ENCODE peak calls at places on chromosomes 7 and 10, in four cellular contexts. I is AG08396, A is cardiac fibroblast, M is left colon. J is an unnamed sample.

GRCh38 chr10:123942114-123942513 is 50.5 kb upstream of the CPXM2 start:
- DNase-seq in A (no peak), I (no peak), M (no peak), J (no peak)

GRCh38 chr7:129210256-129210988 is 14.4 kb upstream of the AHCYL2 start:
- DNase-seq in I (peak; percentile 89), M (peak; percentile 87), A (peak; percentile 71), J (no peak)

GRCh38 chr7:25495342-25495855 is 267.1 kb upstream of the NPVF start:
- DNase-seq in I (no peak), A (no peak), M (no peak), J (no peak)

GRCh38 chr10:12177642-12178041 is 18.0 kb downstream of the NUDT5 start:
- DNase-seq in A (no peak), I (no peak), M (no peak), J (no peak)

GRCh38 chr10:95290801-95291633 is at the start of gene PDLIM1:
- DNase-seq in M (peak; percentile 89), I (peak; percentile 95), A (peak; percentile 74), J (no peak)

GRCh38 chr10:13767721-13768178 is 181.0 kb downstream of the PRPF18 start:
- DNase-seq in I (no peak), M (peak; percentile 23), A (no peak), J (no peak)

GRCh38 chr7:74405191-74405898 is 48.4 kb upstream of the GTF2IRD1 start:
- DNase-seq in I (no peak), A (no peak), M (no peak), J (no peak)

GRCh38 chr7:85806321-85806720 is 619.5 kb upstream of the SEMA3D start:
- DNase-seq in I (no peak), M (no peak), A (no peak), J (no peak)

GRCh38 chr10:110498982-110499795 is 1.5 kb downstream of the DUSP5 start:
- DNase-seq in A (no peak), M (no peak), I (peak; percentile 32), J (no peak)

GRCh38 chr7:102079140-102080002 is 207.3 kb upstream of the SH2B2 start:
- DNase-seq in A (no peak), I (no peak), M (no peak), J (no peak)

GRCh38 chr7:44093102-44093641 is 10.8 kb upstream of the POLM start:
- DNase-seq in I (no peak), M (no peak), A (no peak), J (no peak)

GRCh38 chr10:52314007-52314821 is at the start of gene DKK1:
- DNase-seq in M (peak; percentile 77), I (peak; percentile 81), A (peak; percentile 85), J (peak; percentile 43)

GRCh38 chr10:17062009-17062408 is 67.6 kb downstream of the CUBN start:
- DNase-seq in A (peak; percentile 67), M (no peak), I (no peak), J (no peak)

GRCh38 chr7:24619978-24620377 is 46.7 kb downstream of the PALS2 start:
- DNase-seq in M (no peak), A (no peak), I (no peak), J (no peak)

GRCh38 chr10:33697016-33697415 is 362.5 kb upstream of the NRP1 start:
- DNase-seq in I (peak; percentile 16), A (no peak), M (no peak), J (no peak)

GRCh38 chr10:118151461-118151860 is 104.7 kb upstream of the RAB11FIP2 start:
- DNase-seq in A (no peak), M (no peak), I (no peak), J (no peak)

GRCh38 chr7:24942226-24942625 is 37.8 kb downstream of the OSBPL3 start:
- DNase-seq in I (no peak), M (no peak), A (no peak), J (no peak)

GRCh38 chr10:124415210-124415609 is 3.5 kb downstream of the OAT start:
- DNase-seq in A (no peak), M (no peak), I (no peak), J (no peak)

GRCh38 chr7:154653281-154653680 is 349.6 kb downstream of the PAXIP1 start:
- DNase-seq in M (no peak), A (no peak), I (no peak), J (no peak)

GRCh38 chr10:133459454-133460207 is 5.9 kb downstream of the SCART1 start:
- DNase-seq in M (no peak), I (no peak), A (no peak), J (no peak)

GRCh38 chr10:70562036-70562710 is 40.4 kb downstream of the PRF1 start:
- DNase-seq in A (no peak), I (no peak), M (no peak), J (no peak)

GRCh38 chr7:108492742-108493141 is 33.2 kb downstream of the PNPLA8 start:
- DNase-seq in I (no peak), A (no peak), M (no peak), J (no peak)

GRCh38 chr10:58721781-58722180 is 209.1 kb downstream of the BICC1 start:
- DNase-seq in A (peak; percentile 47), I (no peak), M (no peak), J (no peak)

GRCh38 chr10:60663850-60664249 is 114.4 kb upstream of the CDK1 start:
- DNase-seq in A (no peak), I (no peak), M (no peak), J (no peak)

GRCh38 chr10:663844-664243 is 25.6 kb downstream of the DIP2C start:
- DNase-seq in I (no peak), M (no peak), A (no peak), J (no peak)

GRCh38 chr7:111796671-111797070 is 234.4 kb upstream of the IMMP2L start:
- DNase-seq in I (no peak), M (no peak), A (peak; percentile 17), J (no peak)

J was measured in AG09319.